ENCODE peak calls at places on chromosomes 12 and 14, in seven cellular contexts. D, K, F, R, J, A and O are unnamed samples.

GRCh38 chr14:24911324-24912095 is 138.4 kb downstream of the STXBP6 start:
- ATAC-seq in D (no peak), K (no peak), F (no peak), R (no peak), J (no peak), A (no peak), O (peak; percentile 78)

GRCh38 chr12:106773945-106774807 is at the start of gene RIC8B:
- ATAC-seq in D (peak; percentile 97), K (peak; percentile 96), F (peak; percentile 97), R (peak; percentile 85), J (peak; percentile 93), A (peak; percentile 91), O (peak; percentile 97)

GRCh38 chr12:117845271-117845904 is 123.4 kb downstream of the KSR2 start:
- ATAC-seq in D (no peak), K (no peak), F (no peak), R (no peak), J (no peak), A (no peak), O (no peak)

GRCh38 chr12:124940143-124940392 is 25.6 kb upstream of the UBC start:
- ATAC-seq in D (no peak), K (no peak), F (no peak), R (no peak), J (peak; percentile 88), A (no peak), O (no peak)

GRCh38 chr12:82655751-82656150 is 31.0 kb upstream of the TMTC2 start:
- ATAC-seq in D (no peak), K (no peak), F (no peak), R (no peak), J (peak; percentile 78), A (no peak), O (no peak)

GRCh38 chr12:211142-211465 is 2.9 kb downstream of the SLC6A12 start:
- ATAC-seq in D (no peak), K (no peak), F (no peak), R (no peak), J (no peak), A (no peak), O (no peak)

GRCh38 chr12:69348162-69348938 is at the start of gene LYZ:
- ATAC-seq in D (peak; percentile 83), K (peak; percentile 90), F (no peak), R (no peak), J (peak; percentile 99), A (no peak), O (no peak)

GRCh38 chr12:95096378-95096777 is 23.0 kb upstream of the NR2C1 start:
- ATAC-seq in D (no peak), K (no peak), F (no peak), R (no peak), J (no peak), A (no peak), O (no peak)

GRCh38 chr12:66203820-66204219 is 14.8 kb downstream of the IRAK3 start:
- ATAC-seq in D (no peak), K (no peak), F (no peak), R (no peak), J (no peak), A (no peak), O (no peak)

GRCh38 chr12:46647034-46647433 is 178.8 kb downstream of the SLC38A4 start:
- ATAC-seq in D (no peak), K (no peak), F (no peak), R (no peak), J (no peak), A (no peak), O (no peak)

GRCh38 chr14:48726080-48726642 is 860.0 kb downstream of the RPS29 start:
- ATAC-seq in D (no peak), K (no peak), F (no peak), R (no peak), J (no peak), A (no peak), O (no peak)

GRCh38 chr12:2348477-2348852 is 295.7 kb downstream of the CACNA1C start:
- ATAC-seq in D (no peak), K (no peak), F (no peak), R (no peak), J (no peak), A (no peak), O (peak; percentile 57)

GRCh38 chr12:54937929-54938328 is 46.6 kb downstream of the TESPA1 start:
- ATAC-seq in D (no peak), K (no peak), F (no peak), R (no peak), J (no peak), A (no peak), O (no peak)

GRCh38 chr12:54945082-54945481 is 39.5 kb downstream of the TESPA1 start:
- ATAC-seq in D (no peak), K (no peak), F (no peak), R (no peak), J (no peak), A (no peak), O (no peak)

GRCh38 chr12:54940695-54941315 is 43.8 kb downstream of the TESPA1 start:
- ATAC-seq in D (no peak), K (no peak), F (no peak), R (no peak), J (no peak), A (no peak), O (no peak)

GRCh38 chr12:54937376-54937775 is 47.2 kb downstream of the TESPA1 start:
- ATAC-seq in D (no peak), K (no peak), F (no peak), R (no peak), J (no peak), A (no peak), O (no peak)

DNA sequence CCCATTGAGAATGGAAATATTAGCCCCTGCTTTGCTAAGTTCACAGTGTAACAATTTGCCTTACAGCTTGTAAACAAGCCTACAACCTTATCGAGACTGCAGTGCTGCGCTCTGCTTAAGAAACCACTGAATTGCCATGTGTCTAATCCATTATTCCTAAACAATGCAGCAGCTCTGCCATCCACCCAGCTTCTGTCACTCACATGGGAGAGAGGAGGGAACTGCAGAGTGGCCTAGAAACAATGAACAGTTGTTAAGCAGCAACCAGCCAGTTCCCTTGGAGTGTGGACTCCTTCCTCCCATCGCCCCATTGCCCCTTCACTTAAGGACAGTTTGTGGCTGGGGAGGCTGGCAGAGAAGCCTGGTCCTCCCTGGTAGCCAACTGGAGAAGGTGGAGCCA is 42.9 kb downstream of the TESPA1 start:
- ATAC-seq in D (no peak), K (no peak), F (no peak), R (no peak), J (no peak), A (no peak), O (no peak)
- TF ChIP-seq POLR2AphosphoS5 in D (no peak), K (no peak), F (no peak), R (no peak), J (no peak), A (no peak), O (no peak)

GRCh38 chr14:71803539-71804260 is 128.5 kb upstream of the RGS6 start:
- ATAC-seq in D (no peak), K (no peak), F (peak; percentile 80), R (no peak), J (no peak), A (peak; percentile 91), O (no peak)
- H3K4me1 ChIP-seq in D (peaks cover 28% of the 10 kb centered on the region), K (no peaks in the 10 kb centered on the region), F (no peaks in the 10 kb centered on the region), R (peaks cover 8% of the 10 kb centered on the region), J (no peaks in the 10 kb centered on the region), A (peaks cover 28% of the 10 kb centered on the region), O (no peaks in the 10 kb centered on the region)

GRCh38 chr12:109447482-109447881 is 29.6 kb downstream of the KCTD10 start:
- ATAC-seq in D (no peak), K (no peak), F (no peak), R (no peak), J (no peak), A (no peak), O (no peak)

GRCh38 chr12:109444263-109444662 is 32.8 kb downstream of the KCTD10 start:
- ATAC-seq in D (peak; percentile 69), K (no peak), F (no peak), R (no peak), J (no peak), A (no peak), O (peak; percentile 22)

GRCh38 chr12:109443794-109444193 is 33.3 kb downstream of the KCTD10 start:
- ATAC-seq in D (peak; percentile 90), K (no peak), F (no peak), R (no peak), J (no peak), A (no peak), O (peak; percentile 35)

GRCh38 chr12:109446869-109447268 is 30.2 kb downstream of the KCTD10 start:
- ATAC-seq in D (no peak), K (no peak), F (no peak), R (no peak), J (no peak), A (no peak), O (no peak)

DNA sequence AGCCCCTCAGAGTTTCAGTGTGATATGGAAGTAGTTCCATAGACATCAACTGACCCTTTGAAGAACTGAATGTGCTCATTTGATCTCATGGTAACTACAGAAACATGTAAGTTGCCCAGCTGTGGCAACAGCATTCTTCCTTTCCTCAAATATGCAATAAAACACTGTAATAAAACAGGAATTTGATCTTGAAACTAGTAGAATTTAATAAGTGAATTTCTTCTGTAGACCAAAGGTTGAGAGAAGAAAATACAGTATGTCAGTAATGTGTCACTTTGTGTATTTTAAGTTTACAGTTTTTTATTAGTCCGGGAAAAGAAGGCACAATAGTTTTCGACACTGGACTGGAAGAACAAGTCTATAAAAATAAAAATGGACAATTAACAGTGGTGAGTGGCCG is 31.9 kb downstream of the KCTD10 start:
- ATAC-seq in D (no peak), K (no peak), F (no peak), R (no peak), J (no peak), A (no peak), O (no peak)
- TF ChIP-seq POLR2AphosphoS5 in D (no peak), K (no peak), F (no peak), R (no peak), J (no peak), A (no peak), O (no peak)

GRCh38 chr12:120265203-120265482 is 387 bp downstream of the PXN start:
- ATAC-seq in D (no peak), K (no peak), F (peak; percentile 45), R (peak; percentile 54), J (no peak), A (no peak), O (no peak)
- H3K4me1 ChIP-seq in D (peaks cover 72% of the 10 kb centered on the region), K (peaks cover 37% of the 10 kb centered on the region), F (peaks cover 38% of the 10 kb centered on the region), R (peaks cover 35% of the 10 kb centered on the region), J (peaks cover 76% of the 10 kb centered on the region), A (peaks cover 60% of the 10 kb centered on the region), O (peaks cover 17% of the 10 kb centered on the region)

DNA sequence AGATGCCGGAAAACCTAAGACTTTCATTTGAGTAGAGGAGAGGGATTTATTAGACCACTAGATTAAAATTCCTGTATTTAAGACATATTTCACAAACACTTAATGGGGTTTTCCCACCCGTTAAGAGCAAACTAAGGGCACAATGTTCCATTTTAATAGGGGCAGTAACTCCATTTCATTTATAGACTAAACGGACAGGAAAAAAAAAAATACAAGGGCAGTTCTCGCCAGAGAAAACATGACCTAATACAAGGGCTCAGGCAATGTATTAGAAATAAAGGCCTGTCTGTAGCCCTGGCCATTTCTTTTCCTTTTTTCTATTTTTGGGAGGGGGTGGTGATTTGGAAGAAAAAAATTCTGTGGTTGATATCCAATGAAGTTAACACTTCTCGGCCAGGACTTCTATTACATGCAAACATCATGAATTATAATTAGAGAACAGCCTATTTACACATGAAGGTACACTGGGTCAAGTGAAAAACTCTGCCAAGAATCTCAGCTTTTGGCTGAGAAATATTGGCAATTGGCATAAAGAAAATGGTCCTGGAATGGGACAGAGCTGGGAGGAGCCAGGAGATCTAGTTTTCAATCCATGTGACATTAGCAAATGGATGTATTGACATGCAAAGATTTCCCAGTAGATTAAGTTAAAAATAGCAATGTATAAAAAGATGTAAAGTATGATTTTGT is 641.1 kb upstream of the TBX3 start:
- ATAC-seq in D (no peak), K (no peak), F (no peak), R (no peak), J (no peak), A (no peak), O (no peak)
- TF ChIP-seq POLR2AphosphoS5 in D (no peak), K (no peak), F (no peak), R (no peak), J (no peak), A (no peak), O (peak; percentile 54)